ENCODE peak calls at places on chromosomes 2 and 18, in ten cellular contexts. B is mammary epithelial cell; Q is nephron progenitor cell; A is midbrain; P is anterior cingulate cortex; Y is activated T-helper 1 cell treated with Interleukin-2 at 50 U/mL for 16 hours; W is stimulated activated CD8-positive, alpha-beta memory T cell treated with anti-CD3 and anti-CD28 coated beads, Interleukin-7, amount 100 ng/mL, for 4 hours; N is posterior cingulate gyrus; H is stimulated activated CD4-positive, alpha-beta T cell treated with anti-CD3 and anti-CD28 coated beads, Interleukin-12 subunit alpha, Interleukin-12 subunit beta, amount 100 ng/mL, for 4 hours; I is right cardiac atrium. F is an unnamed sample.

GRCh38 chr2:142944264-142944663 is 66.8 kb downstream of the KYNU start:
- DNase-seq in N (no peak), I (no peak), Q (no peak), B (peak), A (no peak), H (no peak), P (no peak), Y (no peak), W (no peak), F (no peak)

GRCh38 chr2:6909431-6910385 is 7.5 kb upstream of the RNF144A start:
- DNase-seq in P (no peak), Y (no peak), I (no peak), W (no peak), H (no peak), N (no peak), B (no peak), Q (no peak), A (no peak), F (no peak)

GRCh38 chr18:51724790-51725721 is 527.6 kb upstream of the MEX3C start:
- DNase-seq in A (no peak), P (no peak), W (no peak), N (no peak), Q (no peak), I (no peak), H (no peak), Y (no peak), B (no peak), F (no peak)

GRCh38 chr2:71882949-71883472 is 264.7 kb downstream of the CYP26B1 start:
- DNase-seq in A (peak), Q (peak), P (peak), Y (no peak), N (peak), H (no peak), B (peak), I (peak), W (no peak), F (peak)

GRCh38 chr18:73980289-73980979 is 167.2 kb downstream of the FBXO15 start:
- DNase-seq in H (no peak), W (no peak), P (no peak), Q (peak), Y (no peak), A (no peak), N (no peak), I (no peak), B (peak), F (no peak)

GRCh38 chr2:208929489-208929864 is 494.4 kb upstream of the MAP2 start:
- DNase-seq in Y (no peak), Q (no peak), N (no peak), B (no peak), I (no peak), A (no peak), W (no peak), H (no peak), P (no peak), F (peak)

GRCh38 chr2:128280901-128281321 is 37.8 kb downstream of the HS6ST1 start:
- DNase-seq in H (no peak), A (peak), B (no peak), N (no peak), I (peak), W (no peak), Q (no peak), P (no peak), Y (no peak), F (no peak)

GRCh38 chr18:332721-333513 is 65.1 kb upstream of the THOC1 start:
- DNase-seq in A (peak), P (no peak), N (no peak), Y (no peak), I (peak), Q (no peak), B (no peak), H (no peak), W (no peak), F (no peak)

GRCh38 chr2:207206001-207206400 is 40.3 kb upstream of the KLF7 start:
- DNase-seq in W (no peak), I (no peak), P (no peak), H (no peak), A (no peak), Y (no peak), N (no peak), B (no peak), Q (no peak), F (no peak)

GRCh38 chr2:109594246-109594900 is 19.4 kb downstream of the SEPTIN10 start:
- DNase-seq in I (no peak), N (no peak), B (peak), Y (no peak), Q (no peak), A (no peak), H (no peak), W (no peak), P (no peak), F (no peak)

GRCh38 chr18:79336556-79337142 is 59.1 kb upstream of the NFATC1 start:
- DNase-seq in I (no peak), W (no peak), N (no peak), B (no peak), H (no peak), A (no peak), P (no peak), Q (no peak), Y (no peak), F (no peak)

GRCh38 chr2:224142397-224143312 is 103.6 kb upstream of the SERPINE2 start:
- DNase-seq in N (no peak), P (no peak), B (peak), Q (no peak), H (no peak), Y (no peak), I (no peak), A (no peak), W (no peak), F (no peak)

GRCh38 chr18:55566456-55566935 is 21.5 kb downstream of the TCF4 start:
- DNase-seq in H (no peak), B (no peak), N (no peak), Y (no peak), W (no peak), P (no peak), A (no peak), Q (no peak), I (no peak), F (no peak)

GRCh38 chr18:13026583-13027270 is 35.6 kb downstream of the CEP192 start:
- DNase-seq in Y (no peak), Q (no peak), I (no peak), W (no peak), P (no peak), H (no peak), A (no peak), N (no peak), B (peak), F (no peak)

GRCh38 chr2:171149986-171150693 is 10.6 kb downstream of the TLK1 start:
- DNase-seq in Q (no peak), I (no peak), A (no peak), P (no peak), W (no peak), Y (no peak), H (no peak), N (no peak), B (no peak), F (no peak)

GRCh38 chr2:36480596-36480995 is 117.4 kb downstream of the FEZ2 start:
- DNase-seq in H (no peak), B (no peak), N (no peak), I (no peak), A (no peak), W (no peak), P (no peak), Q (no peak), Y (no peak), F (no peak)

GRCh38 chr2:175855794-175856453 is 146.1 kb downstream of the LNPK start:
- DNase-seq in Q (no peak), I (peak), A (no peak), W (no peak), N (peak), H (no peak), P (peak), B (peak), Y (no peak), F (peak)

GRCh38 chr2:68837164-68837860 is 33.9 kb downstream of the BMP10 start:
- DNase-seq in N (no peak), Y (peak), H (peak), W (peak), A (no peak), I (peak), B (peak), P (no peak), Q (peak), F (no peak)

F was measured in kidney epithelial cell.